ENCODE peak calls at places on chromosome 7, in four cellular contexts. V is breast epithelium, A is OCI-LY7, Y is A549. Q is an unnamed sample.

GRCh38 chr7:68706291-68706690 is 892.0 kb upstream of the AUTS2 start:
- DNase-seq in Y (peak; percentile 81), V (no peak), A (no peak), Q (no peak)

GRCh38 chr7:44236333-44236728 is 35.6 kb downstream of the YKT6 start:
- DNase-seq in Y (no peak), V (no peak), A (no peak), Q (no peak)

GRCh38 chr7:112350596-112350995 is 99.7 kb upstream of the IFRD1 start:
- DNase-seq in V (no peak), A (no peak), Y (no peak), Q (no peak)

GRCh38 chr7:16669581-16669980 is 23.6 kb downstream of the BZW2 start:
- DNase-seq in Y (no peak), V (no peak), A (no peak), Q (no peak)

GRCh38 chr7:102468416-102469350 is 3.9 kb downstream of the LRWD1 start:
- DNase-seq in Y (no peak), A (no peak), V (no peak), Q (no peak)

GRCh38 chr7:28921822-28922221 is 36.3 kb downstream of the TRIL start:
- DNase-seq in V (no peak), A (peak; percentile 55), Y (peak; percentile 58), Q (peak; percentile 59)

GRCh38 chr7:151491859-151492258 is 27.8 kb downstream of the RHEB start:
- DNase-seq in V (no peak), Y (peak; percentile 81), A (no peak), Q (no peak)

GRCh38 chr7:30434140-30434799 is 44.3 kb downstream of the NOD1 start:
- DNase-seq in A (peak; percentile 83), Y (no peak), V (peak; percentile 63), Q (no peak)

GRCh38 chr7:55052081-55052480 is 33.3 kb downstream of the EGFR start:
- DNase-seq in Y (no peak), V (no peak), A (no peak), Q (no peak)

GRCh38 chr7:152462995-152463713 is 27.4 kb upstream of the KMT2C start:
- DNase-seq in V (peak; percentile 55), Y (no peak), A (no peak), Q (no peak)

GRCh38 chr7:108045669-108046068 is 42.7 kb upstream of the LAMB1 start:
- DNase-seq in V (no peak), A (no peak), Y (no peak), Q (no peak)

GRCh38 chr7:101466871-101467270 is 104.2 kb downstream of the COL26A1 start:
- DNase-seq in A (no peak), Y (no peak), V (peak; percentile 20), Q (no peak)

GRCh38 chr7:12895296-12895695 is 207.9 kb downstream of the ARL4A start:
- DNase-seq in A (no peak), Y (no peak), V (no peak), Q (no peak)

GRCh38 chr7:151864561-151864960 is 12.4 kb downstream of the PRKAG2 start:
- DNase-seq in V (no peak), A (no peak), Y (no peak), Q (no peak)

GRCh38 chr7:75866497-75867389 is 12.1 kb upstream of the RHBDD2 start:
- DNase-seq in Y (peak; percentile 86), A (peak; percentile 62), V (no peak), Q (peak; percentile 87)

GRCh38 chr7:147251924-147252323 is 1135.3 kb downstream of the CNTNAP2 start:
- DNase-seq in A (no peak), V (no peak), Y (no peak), Q (no peak)

GRCh38 chr7:80885774-80886173 is 33.1 kb downstream of the SEMA3C start:
- DNase-seq in V (no peak), A (no peak), Y (no peak), Q (no peak)

GRCh38 chr7:71775648-71776047 is 636.5 kb downstream of the CALN1 start:
- DNase-seq in A (no peak), V (no peak), Y (no peak), Q (no peak)

GRCh38 chr7:104793066-104793465 is 220.9 kb upstream of the KMT2E start:
- DNase-seq in A (no peak), V (no peak), Y (no peak), Q (no peak)

GRCh38 chr7:95318501-95318900 is 5.8 kb downstream of the PON1 start:
- DNase-seq in Y (no peak), A (no peak), V (no peak), Q (no peak)

GRCh38 chr7:23691320-23691719 is 11.3 kb downstream of the FAM221A start:
- DNase-seq in V (no peak), Y (no peak), A (no peak), Q (no peak)

GRCh38 chr7:42046483-42046882 is 190.5 kb downstream of the GLI3 start:
- DNase-seq in A (no peak), V (no peak), Y (no peak), Q (no peak)

DNA sequence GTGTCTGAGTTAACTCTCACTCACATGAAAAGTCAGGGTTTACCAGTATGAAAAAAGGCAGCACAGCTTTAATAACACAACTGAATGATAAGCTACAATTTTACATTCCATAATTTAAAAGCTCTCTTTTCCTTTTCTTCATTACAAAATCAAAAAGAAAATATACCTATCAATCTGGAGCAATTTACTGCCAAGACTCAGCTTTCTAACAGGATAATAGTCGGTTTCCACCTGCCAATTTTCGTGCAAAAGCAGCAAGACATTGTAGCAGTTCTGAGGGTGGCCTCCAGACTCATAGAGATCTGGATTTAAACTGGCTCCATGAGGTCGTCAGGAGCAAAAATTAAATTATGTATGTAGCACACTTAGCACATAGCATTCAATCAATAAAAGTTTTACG is 191.0 kb downstream of the GLI3 start:
- DNase-seq in V (no peak), Y (no peak), A (no peak), Q (no peak)
- TF ChIP-seq CTCF in V (no peak), Y (no peak), A (no peak), Q (no peak)

DNA sequence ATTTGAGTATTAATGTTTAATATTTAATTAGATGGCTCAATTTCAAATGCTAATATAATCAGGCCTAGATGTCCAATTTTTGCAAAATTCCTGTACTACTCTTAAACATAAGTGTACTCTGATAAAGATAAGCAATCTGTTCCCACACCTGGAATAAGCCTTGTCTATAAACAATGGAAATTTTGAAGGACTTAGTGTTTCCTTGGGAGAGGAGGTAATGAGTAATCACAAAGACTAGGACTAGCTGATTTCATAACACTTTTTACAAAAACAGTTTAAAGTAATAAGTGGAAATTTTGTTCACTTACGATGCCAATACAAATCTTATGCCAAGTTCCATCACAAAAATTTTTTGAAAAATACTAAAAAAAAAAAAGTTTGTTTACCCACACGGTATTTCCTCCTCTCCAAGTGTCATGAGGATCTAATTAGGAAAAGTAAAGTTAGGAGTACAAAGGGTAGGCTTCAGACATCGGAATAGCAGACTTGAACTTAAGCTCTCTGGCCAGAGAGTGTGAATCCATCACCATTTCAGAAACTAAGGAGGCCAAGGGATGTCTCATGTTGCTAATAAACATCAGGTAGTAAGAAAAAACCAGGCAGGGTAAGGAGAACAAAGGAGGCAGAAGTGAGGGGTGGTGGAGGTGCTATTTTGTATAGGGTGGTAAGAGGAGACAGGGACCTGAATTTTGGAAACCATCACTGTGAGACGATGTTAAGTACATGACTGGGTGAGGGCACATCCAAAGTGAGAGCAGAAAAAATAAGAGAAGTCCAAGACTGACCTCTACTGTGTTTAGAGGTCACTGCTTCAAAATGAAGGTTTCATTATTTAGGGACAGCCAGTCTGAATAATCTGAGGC is 61.3 kb downstream of the RAPGEF5 start:
- DNase-seq in V (no peak), A (no peak), Y (no peak), Q (no peak)
- TF ChIP-seq CTCF in V (no peak), A (no peak), Y (no peak), Q (no peak)

GRCh38 chr7:19984231-19984632 is 210.8 kb upstream of the TMEM196 start:
- DNase-seq in Y (no peak), A (peak; percentile 16), V (no peak), Q (no peak)

GRCh38 chr7:19988860-19989259 is 215.4 kb upstream of the TMEM196 start:
- DNase-seq in V (no peak), A (no peak), Y (no peak), Q (no peak)

GRCh38 chr7:19982841-19983835 is 209.7 kb upstream of the TMEM196 start:
- DNase-seq in A (peak; percentile 41), V (no peak), Y (no peak), Q (no peak)
- TF ChIP-seq CTCF in A (peak; percentile 75), V (no peak), Y (peak; percentile 7), Q (no peak)

GRCh38 chr7:69813637-69814240 is 215.5 kb downstream of the AUTS2 start:
- DNase-seq in V (no peak), A (no peak), Y (no peak), Q (no peak)
- TF ChIP-seq CTCF in V (no peak), A (no peak), Y (no peak), Q (no peak)

DNA sequence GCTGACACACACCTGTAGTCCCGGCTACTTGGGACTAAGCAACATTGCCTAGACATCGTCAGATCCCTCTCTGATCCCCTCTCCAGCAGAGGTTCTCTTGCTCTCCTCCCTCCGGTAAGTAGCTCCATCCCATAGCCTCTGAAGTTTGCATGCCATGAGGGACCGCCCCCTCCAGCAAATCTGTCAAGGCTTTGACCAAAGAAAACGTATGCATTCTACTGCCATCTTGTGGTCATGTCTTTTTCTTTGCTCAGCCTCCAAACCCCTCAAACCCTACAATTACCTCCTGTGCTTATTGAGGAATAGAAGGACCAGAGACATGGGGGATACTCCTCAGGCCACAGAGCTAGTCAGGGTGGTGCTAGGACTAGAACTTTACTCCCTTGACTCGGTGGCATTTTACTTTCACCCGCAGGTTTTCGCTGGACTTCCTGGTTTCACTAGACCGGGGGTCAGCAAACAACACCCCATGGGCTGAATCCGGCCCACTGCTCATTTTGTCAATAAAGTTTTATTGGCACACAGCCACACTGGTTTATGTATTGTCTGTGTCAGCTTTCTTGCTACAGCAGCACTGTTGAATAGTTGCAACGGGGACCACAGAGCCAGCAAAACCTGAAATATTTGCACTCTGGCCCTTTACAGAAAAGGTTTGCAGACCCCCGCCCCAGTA is 202.6 kb upstream of the FOXK1 start:
- DNase-seq in Y (peak; percentile 72), V (no peak), A (peak; percentile 51), Q (peak; percentile 37)
- TF ChIP-seq CTCF in Y (peak; percentile 65), V (no peak), A (peak; percentile 78), Q (no peak)

GRCh38 chr7:37491919-37492694 is 43.4 kb upstream of the ELMO1 start:
- DNase-seq in Y (no peak), V (no peak), A (no peak), Q (no peak)
- TF ChIP-seq CTCF in Y (no peak), V (no peak), A (peak; percentile 16), Q (peak; percentile 44)

GRCh38 chr7:48528689-48529088 is 357.4 kb downstream of the ABCA13 start:
- DNase-seq in Y (no peak), V (no peak), A (peak; percentile 3), Q (no peak)
- TF ChIP-seq CTCF in Y (no peak), V (no peak), A (peak; percentile 18), Q (no peak)

Q was measured in GM13976.